ENCODE peak calls at places on chromosomes 2 and 18, in six cellular contexts. One of them, this sample, is unnamed.

GRCh38 chr2:147440694-147441093 is 404.1 kb upstream of the ACVR2A start:
- DNase-seq in colonic mucosa: no peak
- DNase-seq in nucleus accumbens: no peak
- DNase-seq in ELR: no peak
- DNase-seq in NCI-H1105 treated with DMSO at 0.1 percent for 48 hours: no peak
- DNase-seq in neural progenitor cell: peak
- DNase-seq in this sample: no peak

GRCh38 chr2:96238266-96238665 is 27.5 kb downstream of the TMEM127 start:
- DNase-seq in NCI-H1105 treated with DMSO at 0.1 percent for 48 hours: no peak
- DNase-seq in nucleus accumbens: no peak
- DNase-seq in colonic mucosa: no peak
- DNase-seq in ELR: no peak
- DNase-seq in neural progenitor cell: no peak
- DNase-seq in this sample: no peak

GRCh38 chr18:57655740-57656139 is 34.1 kb upstream of the NARS1 start:
- DNase-seq in NCI-H1105 treated with DMSO at 0.1 percent for 48 hours: no peak
- DNase-seq in neural progenitor cell: no peak
- DNase-seq in nucleus accumbens: no peak
- DNase-seq in colonic mucosa: no peak
- DNase-seq in ELR: no peak
- DNase-seq in this sample: no peak

GRCh38 chr18:80157708-80158343 is 48.8 kb downstream of the ADNP2 start:
- DNase-seq in neural progenitor cell: peak
- DNase-seq in NCI-H1105 treated with DMSO at 0.1 percent for 48 hours: peak
- DNase-seq in ELR: peak
- DNase-seq in colonic mucosa: peak
- DNase-seq in nucleus accumbens: no peak
- DNase-seq in this sample: peak

GRCh38 chr2:41933585-41934322 is 114.1 kb upstream of the PKDCC start:
- DNase-seq in nucleus accumbens: no peak
- DNase-seq in NCI-H1105 treated with DMSO at 0.1 percent for 48 hours: no peak
- DNase-seq in neural progenitor cell: no peak
- DNase-seq in ELR: peak
- DNase-seq in colonic mucosa: no peak
- DNase-seq in this sample: no peak

GRCh38 chr2:212811036-212811805 is 272.6 kb upstream of the ERBB4 start:
- DNase-seq in colonic mucosa: no peak
- DNase-seq in neural progenitor cell: no peak
- DNase-seq in nucleus accumbens: no peak
- DNase-seq in NCI-H1105 treated with DMSO at 0.1 percent for 48 hours: peak
- DNase-seq in ELR: peak
- DNase-seq in this sample: no peak

GRCh38 chr18:7608798-7609197 is 41.7 kb downstream of the PTPRM start:
- DNase-seq in ELR: peak
- DNase-seq in neural progenitor cell: no peak
- DNase-seq in nucleus accumbens: no peak
- DNase-seq in NCI-H1105 treated with DMSO at 0.1 percent for 48 hours: no peak
- DNase-seq in colonic mucosa: no peak
- DNase-seq in this sample: no peak

GRCh38 chr18:78831603-78832002 is 148.0 kb upstream of the SALL3 start:
- DNase-seq in neural progenitor cell: no peak
- DNase-seq in nucleus accumbens: no peak
- DNase-seq in NCI-H1105 treated with DMSO at 0.1 percent for 48 hours: no peak
- DNase-seq in ELR: no peak
- DNase-seq in colonic mucosa: no peak
- DNase-seq in this sample: no peak

GRCh38 chr2:127516031-127516430 is 10.3 kb downstream of the IWS1 start:
- DNase-seq in neural progenitor cell: no peak
- DNase-seq in NCI-H1105 treated with DMSO at 0.1 percent for 48 hours: no peak
- DNase-seq in ELR: no peak
- DNase-seq in colonic mucosa: peak
- DNase-seq in nucleus accumbens: no peak
- DNase-seq in this sample: no peak

GRCh38 chr2:200406379-200406778 is 99.9 kb downstream of the SPATS2L start:
- DNase-seq in nucleus accumbens: no peak
- DNase-seq in ELR: no peak
- DNase-seq in neural progenitor cell: no peak
- DNase-seq in colonic mucosa: no peak
- DNase-seq in NCI-H1105 treated with DMSO at 0.1 percent for 48 hours: no peak
- DNase-seq in this sample: no peak

GRCh38 chr2:68251855-68252406 is 401 bp downstream of the PPP3R1 start:
- DNase-seq in nucleus accumbens: no peak
- DNase-seq in neural progenitor cell: peak
- DNase-seq in colonic mucosa: peak
- DNase-seq in NCI-H1105 treated with DMSO at 0.1 percent for 48 hours: no peak
- DNase-seq in ELR: peak
- DNase-seq in this sample: peak

GRCh38 chr18:48902023-48902855 is 48.5 kb downstream of the SMAD7 start:
- DNase-seq in ELR: peak
- DNase-seq in neural progenitor cell: no peak
- DNase-seq in NCI-H1105 treated with DMSO at 0.1 percent for 48 hours: peak
- DNase-seq in nucleus accumbens: no peak
- DNase-seq in colonic mucosa: peak
- DNase-seq in this sample: peak

GRCh38 chr18:73118121-73118816 is 250.5 kb upstream of the NETO1 start:
- DNase-seq in nucleus accumbens: no peak
- DNase-seq in colonic mucosa: no peak
- DNase-seq in ELR: peak
- DNase-seq in neural progenitor cell: no peak
- DNase-seq in NCI-H1105 treated with DMSO at 0.1 percent for 48 hours: no peak
- DNase-seq in this sample: no peak

GRCh38 chr2:196939381-196939780 is 12.9 kb upstream of the PGAP1 start:
- DNase-seq in NCI-H1105 treated with DMSO at 0.1 percent for 48 hours: no peak
- DNase-seq in colonic mucosa: no peak
- DNase-seq in nucleus accumbens: no peak
- DNase-seq in neural progenitor cell: no peak
- DNase-seq in ELR: peak
- DNase-seq in this sample: no peak

GRCh38 chr18:79493801-79494211 is 98.1 kb downstream of the NFATC1 start:
- DNase-seq in neural progenitor cell: no peak
- DNase-seq in colonic mucosa: no peak
- DNase-seq in NCI-H1105 treated with DMSO at 0.1 percent for 48 hours: no peak
- DNase-seq in nucleus accumbens: no peak
- DNase-seq in ELR: no peak
- DNase-seq in this sample: no peak

GRCh38 chr2:65096948-65097347 is 33.0 kb downstream of the RAB1A start:
- DNase-seq in colonic mucosa: no peak
- DNase-seq in neural progenitor cell: no peak
- DNase-seq in NCI-H1105 treated with DMSO at 0.1 percent for 48 hours: no peak
- DNase-seq in ELR: peak
- DNase-seq in nucleus accumbens: no peak
- DNase-seq in this sample: no peak

GRCh38 chr18:3453540-3454364 is 3.8 kb downstream of the TGIF1 start:
- DNase-seq in neural progenitor cell: peak
- DNase-seq in colonic mucosa: peak
- DNase-seq in ELR: peak
- DNase-seq in NCI-H1105 treated with DMSO at 0.1 percent for 48 hours: no peak
- DNase-seq in nucleus accumbens: no peak
- DNase-seq in this sample: no peak

GRCh38 chr2:109558076-109558882 is 55.5 kb downstream of the SEPTIN10 start:
- DNase-seq in NCI-H1105 treated with DMSO at 0.1 percent for 48 hours: no peak
- DNase-seq in neural progenitor cell: no peak
- DNase-seq in colonic mucosa: peak
- DNase-seq in nucleus accumbens: no peak
- DNase-seq in ELR: peak
- DNase-seq in this sample: no peak

GRCh38 chr2:67240507-67240906 is 156.6 kb upstream of the ETAA1 start:
- DNase-seq in neural progenitor cell: no peak
- DNase-seq in nucleus accumbens: no peak
- DNase-seq in NCI-H1105 treated with DMSO at 0.1 percent for 48 hours: no peak
- DNase-seq in ELR: peak
- DNase-seq in colonic mucosa: no peak
- DNase-seq in this sample: no peak

GRCh38 chr18:46706968-46707367 is 49.9 kb downstream of the ST8SIA5 start:
- DNase-seq in neural progenitor cell: no peak
- DNase-seq in nucleus accumbens: no peak
- DNase-seq in colonic mucosa: no peak
- DNase-seq in ELR: peak
- DNase-seq in NCI-H1105 treated with DMSO at 0.1 percent for 48 hours: no peak
- DNase-seq in this sample: no peak

GRCh38 chr18:56937874-56938273 is 209.0 kb upstream of the BOD1L2 start:
- DNase-seq in neural progenitor cell: no peak
- DNase-seq in ELR: no peak
- DNase-seq in colonic mucosa: no peak
- DNase-seq in NCI-H1105 treated with DMSO at 0.1 percent for 48 hours: no peak
- DNase-seq in nucleus accumbens: no peak
- DNase-seq in this sample: no peak

GRCh38 chr2:19702267-19702666 is 199.5 kb downstream of the TTC32 start:
- DNase-seq in nucleus accumbens: no peak
- DNase-seq in ELR: peak
- DNase-seq in neural progenitor cell: no peak
- DNase-seq in NCI-H1105 treated with DMSO at 0.1 percent for 48 hours: no peak
- DNase-seq in colonic mucosa: no peak
- DNase-seq in this sample: no peak

GRCh38 chr2:172052000-172052983 is 33.0 kb upstream of the DLX1 start:
- DNase-seq in nucleus accumbens: no peak
- DNase-seq in NCI-H1105 treated with DMSO at 0.1 percent for 48 hours: peak
- DNase-seq in colonic mucosa: no peak
- DNase-seq in neural progenitor cell: no peak
- DNase-seq in ELR: no peak
- DNase-seq in this sample: no peak

GRCh38 chr2:238285653-238286082 is 2.7 kb downstream of the PER2 start:
- DNase-seq in colonic mucosa: peak
- DNase-seq in NCI-H1105 treated with DMSO at 0.1 percent for 48 hours: no peak
- DNase-seq in ELR: peak
- DNase-seq in nucleus accumbens: no peak
- DNase-seq in neural progenitor cell: peak
- DNase-seq in this sample: peak

GRCh38 chr2:191678437-191679110 is 638 bp downstream of the NABP1 start:
- DNase-seq in NCI-H1105 treated with DMSO at 0.1 percent for 48 hours: no peak
- DNase-seq in neural progenitor cell: peak
- DNase-seq in colonic mucosa: peak
- DNase-seq in ELR: peak
- DNase-seq in nucleus accumbens: no peak
- DNase-seq in this sample: peak

GRCh38 chr2:20930928-20931327 is 108.0 kb upstream of the LDAH start:
- DNase-seq in nucleus accumbens: no peak
- DNase-seq in NCI-H1105 treated with DMSO at 0.1 percent for 48 hours: no peak
- DNase-seq in ELR: peak
- DNase-seq in neural progenitor cell: no peak
- DNase-seq in colonic mucosa: no peak
- DNase-seq in this sample: no peak

GRCh38 chr2:46849741-46850474 is 65.7 kb downstream of the MCFD2 start:
- DNase-seq in neural progenitor cell: no peak
- DNase-seq in ELR: no peak
- DNase-seq in nucleus accumbens: no peak
- DNase-seq in colonic mucosa: peak
- DNase-seq in NCI-H1105 treated with DMSO at 0.1 percent for 48 hours: no peak
- DNase-seq in this sample: no peak

GRCh38 chr2:181457121-181457740 is at the start of gene ITGA4:
- DNase-seq in colonic mucosa: peak
- DNase-seq in nucleus accumbens: no peak
- DNase-seq in ELR: peak
- DNase-seq in NCI-H1105 treated with DMSO at 0.1 percent for 48 hours: no peak
- DNase-seq in neural progenitor cell: peak
- DNase-seq in this sample: peak

GRCh38 chr2:24304621-24305020 is 55.7 kb downstream of the ITSN2 start:
- DNase-seq in ELR: no peak
- DNase-seq in colonic mucosa: no peak
- DNase-seq in NCI-H1105 treated with DMSO at 0.1 percent for 48 hours: no peak
- DNase-seq in neural progenitor cell: no peak
- DNase-seq in nucleus accumbens: no peak
- DNase-seq in this sample: no peak

GRCh38 chr2:222311978-222312738 is 13.4 kb upstream of the PAX3 start:
- DNase-seq in NCI-H1105 treated with DMSO at 0.1 percent for 48 hours: no peak
- DNase-seq in colonic mucosa: no peak
- DNase-seq in ELR: no peak
- DNase-seq in neural progenitor cell: peak
- DNase-seq in nucleus accumbens: no peak
- DNase-seq in this sample: peak

GRCh38 chr2:10300997-10301945 is 1.4 kb upstream of the HPCAL1 start:
- DNase-seq in nucleus accumbens: no peak
- DNase-seq in colonic mucosa: peak
- DNase-seq in ELR: no peak
- DNase-seq in neural progenitor cell: no peak
- DNase-seq in NCI-H1105 treated with DMSO at 0.1 percent for 48 hours: no peak
- DNase-seq in this sample: no peak

GRCh38 chr2:133972786-133973185 is 281.1 kb upstream of the MGAT5 start:
- DNase-seq in colonic mucosa: no peak
- DNase-seq in neural progenitor cell: no peak
- DNase-seq in nucleus accumbens: no peak
- DNase-seq in NCI-H1105 treated with DMSO at 0.1 percent for 48 hours: no peak
- DNase-seq in ELR: no peak
- DNase-seq in this sample: peak

GRCh38 chr2:219335373-219335786 is 2.8 kb upstream of the RESP18 start:
- DNase-seq in ELR: no peak
- DNase-seq in neural progenitor cell: peak
- DNase-seq in colonic mucosa: no peak
- DNase-seq in nucleus accumbens: no peak
- DNase-seq in NCI-H1105 treated with DMSO at 0.1 percent for 48 hours: peak
- DNase-seq in this sample: no peak

GRCh38 chr2:68811364-68811763 is 59.8 kb downstream of the BMP10 start:
- DNase-seq in nucleus accumbens: no peak
- DNase-seq in ELR: peak
- DNase-seq in colonic mucosa: no peak
- DNase-seq in neural progenitor cell: no peak
- DNase-seq in NCI-H1105 treated with DMSO at 0.1 percent for 48 hours: no peak
- DNase-seq in this sample: no peak

GRCh38 chr2:27717070-27717453 is 53.4 kb downstream of the SLC4A1AP start:
- DNase-seq in ELR: peak
- DNase-seq in NCI-H1105 treated with DMSO at 0.1 percent for 48 hours: no peak
- DNase-seq in colonic mucosa: no peak
- DNase-seq in nucleus accumbens: no peak
- DNase-seq in neural progenitor cell: no peak
- DNase-seq in this sample: no peak

GRCh38 chr2:17518212-17519154 is at the start of gene RAD51AP2:
- DNase-seq in ELR: peak
- DNase-seq in colonic mucosa: peak
- DNase-seq in nucleus accumbens: no peak
- DNase-seq in neural progenitor cell: peak
- DNase-seq in NCI-H1105 treated with DMSO at 0.1 percent for 48 hours: peak
- DNase-seq in this sample: peak

GRCh38 chr2:196437626-196438025 is 201.9 kb upstream of the CCDC150 start:
- DNase-seq in NCI-H1105 treated with DMSO at 0.1 percent for 48 hours: no peak
- DNase-seq in ELR: no peak
- DNase-seq in neural progenitor cell: no peak
- DNase-seq in colonic mucosa: no peak
- DNase-seq in nucleus accumbens: no peak
- DNase-seq in this sample: no peak

GRCh38 chr18:10197097-10197496 is 257.3 kb upstream of the APCDD1 start:
- DNase-seq in NCI-H1105 treated with DMSO at 0.1 percent for 48 hours: no peak
- DNase-seq in nucleus accumbens: no peak
- DNase-seq in colonic mucosa: peak
- DNase-seq in ELR: no peak
- DNase-seq in neural progenitor cell: no peak
- DNase-seq in this sample: no peak

This sample was measured in endodermal cell.